ENCODE peak calls at places on chromosome 22, in four cellular contexts. P is HCT116; O is PC-3; T is CD4-positive, CD25-positive, alpha-beta regulatory T cell. E is an unnamed sample. For H3K4me1, the result is how much of the 10 kb centered on the place peaks cover.

GRCh38 chr22:48734359-48734758 is 1093.3 kb downstream of the BRD1 start:
- DNase-seq in P (no peak), T (no peak), O (no peak), E (no peak)

GRCh38 chr22:44569516-44569915 is 71.5 kb upstream of the RTL6 start:
- DNase-seq in O (no peak), P (no peak), T (no peak), E (no peak)

GRCh38 chr22:36301851-36302250 is 48.9 kb downstream of the APOL1 start:
- DNase-seq in T (no peak), P (no peak), O (peak), E (no peak)

GRCh38 chr22:24200616-24201212 is 19.4 kb downstream of the SUSD2 start:
- DNase-seq in P (peak), T (no peak), O (peak), E (no peak)

GRCh38 chr22:24948356-24949202 is 2.1 kb upstream of the LHFPL7 start:
- DNase-seq in T (no peak), O (no peak), P (no peak), E (no peak)

GRCh38 chr22:29201722-29202230 is 3.9 kb upstream of the EMID1 start:
- DNase-seq in O (no peak), T (no peak), P (no peak), E (no peak)

GRCh38 chr22:40202225-40202944 is 24.7 kb downstream of the TNRC6B start:
- DNase-seq in P (no peak), T (no peak), O (no peak), E (no peak)

GRCh38 chr22:40396882-40397281 is 26.5 kb downstream of the SGSM3 start:
- DNase-seq in T (no peak), P (no peak), O (peak), E (peak)

GRCh38 chr22:43996170-43996980 is 27.7 kb upstream of the PARVB start:
- DNase-seq in O (no peak), P (no peak), T (peak), E (peak)

GRCh38 chr22:26485013-26485412 is 1.3 kb downstream of the SRRD start:
- DNase-seq in O (no peak), P (no peak), T (no peak), E (no peak)

GRCh38 chr22:30426395-30427353 is 1.1 kb downstream of the MTFP1 start:
- DNase-seq in T (peak), O (peak), P (peak), E (peak)

GRCh38 chr22:45007946-45008852 is 1.6 kb downstream of the PHF21B start:
- DNase-seq in T (no peak), P (no peak), O (no peak), E (no peak)

GRCh38 chr22:37137131-37137530 is 12.6 kb downstream of the IL2RB start:
- DNase-seq in T (no peak), P (no peak), O (no peak), E (no peak)

GRCh38 chr22:47997612-47998011 is 1235.2 kb downstream of the TBC1D22A start:
- DNase-seq in T (no peak), O (no peak), P (no peak), E (no peak)

GRCh38 chr22:42920101-42920820 is 63.2 kb upstream of the ARFGAP3 start:
- DNase-seq in T (no peak), O (no peak), P (no peak), E (no peak)

GRCh38 chr22:35552186-35552842 is 11.7 kb downstream of the RASD2 start:
- DNase-seq in O (peak), P (peak), T (peak), E (no peak)

GRCh38 chr22:41290262-41291221 is 4.6 kb upstream of the RANGAP1 start:
- DNase-seq in P (no peak), T (no peak), O (peak), E (no peak)

DNA sequence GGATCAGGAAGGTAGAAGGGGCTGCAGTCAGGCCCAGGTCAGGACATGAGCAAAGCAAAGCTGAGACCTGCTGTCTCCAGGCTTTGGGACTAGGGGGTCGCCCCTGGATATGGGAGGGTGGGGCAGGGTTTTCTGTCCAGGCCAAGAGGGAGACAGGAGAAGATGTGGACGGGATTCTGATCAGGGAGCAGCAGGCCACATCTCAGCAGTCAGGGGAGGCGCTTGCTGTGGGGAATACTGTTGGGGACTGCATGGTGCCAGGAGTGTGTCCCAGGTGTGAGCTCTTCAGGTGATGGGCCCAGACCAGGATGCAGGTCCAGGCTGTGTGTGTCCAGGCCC is 29.3 kb downstream of the IGLL5 start:
- DNase-seq in O (no peak), T (no peak), P (no peak), E (no peak)
- H3K4me1 ChIP-seq in O (under half), T (under half), P (under half), E (under half)

GRCh38 chr22:28142361-28142801 is 223.3 kb upstream of the PITPNB start:
- DNase-seq in P (no peak), O (peak), T (no peak), E (no peak)

GRCh38 chr22:28139993-28140392 is 220.9 kb upstream of the PITPNB start:
- DNase-seq in T (no peak), P (no peak), O (peak), E (no peak)

GRCh38 chr22:28143961-28144745 is 225.1 kb upstream of the PITPNB start:
- DNase-seq in P (no peak), O (no peak), T (no peak), E (no peak)

GRCh38 chr22:28141614-28142013 is 222.6 kb upstream of the PITPNB start:
- DNase-seq in P (no peak), O (peak), T (no peak), E (no peak)

GRCh38 chr22:28143206-28143605 is 224.2 kb upstream of the PITPNB start:
- DNase-seq in T (no peak), P (no peak), O (no peak), E (no peak)
- H3K4me1 ChIP-seq in T (under half), P (under half), O (under half), E (under half)

GRCh38 chr22:46752286-46752685 is 10.2 kb upstream of the TBC1D22A start:
- DNase-seq in P (no peak), T (no peak), O (no peak), E (no peak)
- H3K4me1 ChIP-seq in P (under half), T (under half), O (under half), E (under half)

DNA sequence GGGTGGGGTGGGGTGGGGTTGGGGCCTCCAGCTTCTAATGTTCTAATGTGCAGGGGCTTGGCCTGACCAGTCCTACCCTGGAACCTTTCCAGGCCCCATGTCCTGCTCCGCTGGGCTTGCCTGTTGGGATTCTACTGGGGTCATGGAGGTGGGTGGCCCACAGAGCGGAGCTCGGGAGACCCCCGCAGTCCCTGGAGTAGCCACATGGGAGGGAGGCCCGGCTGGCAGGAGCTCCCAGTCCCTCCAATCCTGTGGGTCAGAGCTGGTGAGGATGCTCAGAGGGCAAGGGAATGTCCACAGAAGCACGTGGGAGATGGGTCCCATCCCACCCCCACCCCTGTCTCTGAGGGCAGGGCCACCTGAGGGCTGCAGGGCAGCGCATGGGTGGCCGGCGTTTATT is 2.9 kb downstream of the SEPTIN5 start:
- DNase-seq in T (no peak), P (no peak), O (no peak), E (peak)
- H3K4me1 ChIP-seq in T (under half), P (under half), O (under half), E (under half)

E was measured in right cardiac atrium.